ENCODE peak calls at places on chromosome 21, in eight cellular contexts. C is fibroblast of lung, G is upper lobe of right lung, B is A549, M is BJ, U is OCI-LY7, Y is heart left ventricle, V is brain microvascular endothelial cell. I is an unnamed sample.

GRCh38 chr21:35828161-35828560 is 232.2 kb downstream of the SETD4 start:
- DNase-seq in Y (no peak), G (no peak), M (no peak), U (no peak), B (no peak), C (no peak), V (no peak), I (no peak)

GRCh38 chr21:31667141-31667540 is 7.6 kb downstream of the SOD1 start:
- DNase-seq in B (no peak), G (no peak), C (no peak), U (no peak), Y (no peak), M (no peak), V (no peak), I (no peak)

GRCh38 chr21:38619865-38620513 is 121.7 kb upstream of the ERG start:
- DNase-seq in G (no peak), V (no peak), B (no peak), U (no peak), Y (peak; percentile 57), C (no peak), M (no peak), I (no peak)

GRCh38 chr21:45644041-45644906 is 749 bp downstream of the PCBP3 start:
- DNase-seq in Y (no peak), V (no peak), U (no peak), B (no peak), M (no peak), G (no peak), C (peak; percentile 28), I (no peak)

GRCh38 chr21:44065428-44065827 is 41.8 kb upstream of the PWP2 start:
- DNase-seq in U (no peak), M (no peak), C (peak; percentile 23), V (peak; percentile 13), Y (no peak), B (no peak), G (no peak), I (no peak)

GRCh38 chr21:17523007-17523451 is 10.2 kb downstream of the CXADR start:
- DNase-seq in U (no peak), C (peak; percentile 12), B (no peak), V (no peak), Y (no peak), G (no peak), M (no peak), I (no peak)

GRCh38 chr21:34836103-34836932 is 167.5 kb downstream of the CLIC6 start:
- DNase-seq in C (peak; percentile 100), V (peak; percentile 100), U (no peak), B (peak; percentile 60), G (peak; percentile 88), Y (peak; percentile 29), M (peak; percentile 99), I (no peak)

GRCh38 chr21:35354078-35354477 is 305.0 kb upstream of the RUNX1 start:
- DNase-seq in V (no peak), B (no peak), C (no peak), M (no peak), G (no peak), U (no peak), Y (no peak), I (no peak)

GRCh38 chr21:44931137-44931500 is 8.7 kb upstream of the SLX9 start:
- DNase-seq in M (no peak), V (no peak), Y (no peak), G (peak; percentile 82), B (no peak), C (peak; percentile 45), U (peak; percentile 93), I (no peak)

GRCh38 chr21:31879251-31879650 is 6.4 kb downstream of the HUNK start:
- DNase-seq in U (no peak), G (no peak), B (no peak), M (no peak), Y (no peak), C (no peak), V (no peak), I (no peak)

GRCh38 chr21:35045539-35046222 is 3.4 kb downstream of the RUNX1 start:
- DNase-seq in U (no peak), G (no peak), C (no peak), M (no peak), V (no peak), B (no peak), Y (no peak), I (no peak)

GRCh38 chr21:46048926-46049889 is 48.7 kb upstream of the COL6A2 start:
- DNase-seq in Y (peak; percentile 91), C (peak; percentile 100), M (peak; percentile 100), U (no peak), B (no peak), G (no peak), V (peak; percentile 99), I (no peak)

GRCh38 chr21:27017251-27017650 is 50.4 kb upstream of the ADAMTS5 start:
- DNase-seq in G (no peak), C (no peak), Y (no peak), B (no peak), M (no peak), U (no peak), V (no peak), I (no peak)

GRCh38 chr21:44927587-44928461 is 7.1 kb upstream of the ITGB2 start:
- DNase-seq in B (peak; percentile 71), C (no peak), G (peak; percentile 81), Y (peak; percentile 66), U (peak; percentile 73), V (peak; percentile 13), M (no peak), I (peak; percentile 50)

GRCh38 chr21:45970674-45971486 is 10.7 kb upstream of the COL6A1 start:
- DNase-seq in M (no peak), U (peak; percentile 10), B (peak; percentile 57), V (no peak), C (peak; percentile 58), G (peak; percentile 75), Y (peak; percentile 81), I (no peak)

GRCh38 chr21:28745131-28746055 is 247.3 kb downstream of the LTN1 start:
- DNase-seq in C (peak; percentile 97), Y (peak; percentile 73), U (peak; percentile 79), M (peak; percentile 45), G (no peak), V (peak; percentile 75), B (peak; percentile 10), I (peak; percentile 79)
- H3K4me3 ChIP-seq in C (peak overlapping the region; percentile 47), Y (peak overlapping the region; percentile 55), U (peak overlapping the region; percentile 41), M (peak overlapping the region; percentile 24), G (peak overlapping the region; percentile 46), V (peak overlapping the region; percentile 59), B (peak overlapping the region; percentile 33), I (peak overlapping the region; percentile 44)

DNA sequence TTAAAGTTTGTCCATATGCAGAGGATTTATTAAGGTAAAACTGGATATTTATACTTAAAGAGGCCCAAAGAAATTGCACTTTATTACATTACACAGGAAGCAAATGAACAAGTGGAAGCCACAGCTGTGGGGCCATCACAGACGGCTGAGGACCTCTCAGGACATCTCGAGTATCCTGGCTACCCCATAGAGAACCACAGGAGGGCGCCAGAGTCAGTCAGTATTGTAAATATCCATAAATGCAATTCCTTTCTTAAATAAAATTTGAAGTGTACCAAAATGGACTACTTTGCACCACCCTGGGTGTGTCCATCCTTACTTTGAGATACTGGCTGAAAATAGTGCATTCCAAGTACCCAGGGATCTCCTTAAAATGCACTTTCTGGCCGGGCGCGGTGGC is 257.2 kb downstream of the MRPL39 start:
- DNase-seq in M (no peak), B (no peak), C (peak; percentile 66), U (no peak), Y (no peak), V (peak; percentile 71), G (no peak), I (no peak)
- TF ChIP-seq CTCF in M (peak; percentile 74), B (no peak), C (peak; percentile 80), U (peak; percentile 58), Y (no peak), V (peak; percentile 86), G (peak; percentile 28), I (peak; percentile 81)

GRCh38 chr21:36964398-36964797 is 2.1 kb downstream of the HLCS start:
- DNase-seq in G (no peak), B (no peak), C (no peak), M (no peak), Y (no peak), V (no peak), U (no peak), I (no peak)

GRCh38 chr21:36965720-36966065 is 776 bp downstream of the HLCS start:
- DNase-seq in U (no peak), B (no peak), Y (no peak), M (no peak), G (no peak), C (no peak), V (no peak), I (no peak)

GRCh38 chr21:36966066-36966845 is at the start of gene HLCS:
- DNase-seq in G (peak; percentile 90), B (peak; percentile 28), V (peak; percentile 11), Y (peak; percentile 70), C (peak; percentile 49), U (peak; percentile 87), M (no peak), I (no peak)

GRCh38 chr21:36966846-36967657 is 583 bp upstream of the HLCS start:
- DNase-seq in M (no peak), B (no peak), G (no peak), V (peak; percentile 23), C (peak; percentile 20), U (no peak), Y (no peak), I (no peak)

GRCh38 chr21:36964832-36965719 is 1.4 kb downstream of the HLCS start:
- DNase-seq in B (no peak), Y (no peak), V (no peak), U (peak; percentile 40), M (no peak), C (peak; percentile 20), G (no peak), I (no peak)
- H3K4me3 ChIP-seq in B (peak overlapping the region; percentile 70), Y (no peak overlapping the region), V (peak overlapping the region; percentile 67), U (peak overlapping the region; percentile 92), M (no peak overlapping the region), C (no peak overlapping the region), G (peak overlapping the region; percentile 82), I (peak overlapping the region; percentile 71)

DNA sequence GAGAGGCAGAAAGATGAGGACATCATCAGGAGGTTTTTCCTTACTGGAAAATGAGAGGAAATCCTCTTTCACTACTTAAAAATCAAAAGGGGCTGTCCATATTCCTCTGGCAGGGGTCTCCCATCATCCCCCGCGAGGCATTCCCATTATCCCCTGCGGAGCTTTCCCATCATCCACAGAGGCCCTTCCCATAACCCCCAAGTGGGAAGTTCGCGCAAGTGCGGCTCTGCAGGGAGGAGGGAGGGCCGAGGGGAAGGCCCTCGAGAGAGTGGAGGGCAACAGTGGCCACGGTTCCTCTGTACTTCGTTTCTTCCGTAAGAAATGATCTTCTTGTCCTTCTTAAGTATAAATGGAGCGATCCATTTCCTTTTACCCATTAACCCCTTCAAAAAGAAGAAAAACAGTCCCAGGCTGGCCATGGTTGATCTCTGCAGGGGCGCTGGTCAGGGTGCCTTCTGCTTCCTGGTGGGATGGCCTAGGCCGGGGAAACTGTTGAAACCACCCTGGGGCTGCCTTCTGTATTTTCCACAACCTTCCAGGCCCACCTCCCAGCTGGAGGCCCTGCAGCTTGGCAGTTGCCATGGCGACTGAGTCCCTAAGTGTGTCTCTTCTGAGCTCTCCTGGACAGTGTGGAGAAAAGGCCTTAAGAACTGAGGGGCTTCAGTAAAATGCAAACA is 3.5 kb upstream of the RSPH1 start:
- DNase-seq in C (no peak), M (no peak), B (no peak), V (no peak), U (no peak), Y (no peak), G (no peak), I (no peak)
- TF ChIP-seq CTCF in C (no peak), M (no peak), B (no peak), V (no peak), U (no peak), Y (no peak), G (no peak), I (no peak)

I was measured in epithelial cell of proximal tubule.